ENCODE peak calls at places on chromosome 14, in seven cellular contexts. G, Q, X, F, N, W and U are unnamed samples.
A peak's percentile ranks its signal among the peaks of the same experiment; 100 is the strongest.

GRCh38 chr14:22047105-22047504 is 373.5 kb upstream of the OR4E1 start:
- DNase-seq in N (no peak), X (peak; percentile 43), F (peak; percentile 61), Q (no peak), G (no peak), W (peak; percentile 4), U (peak; percentile 46)

GRCh38 chr14:74510211-74510931 is 16.8 kb downstream of the ISCA2 start:
- DNase-seq in Q (peak; percentile 31), N (no peak), W (peak; percentile 13), G (peak; percentile 67), F (no peak), X (no peak), U (peak; percentile 47)

GRCh38 chr14:44942436-44942835 is 19.3 kb downstream of the KLHL28 start:
- DNase-seq in Q (no peak), F (no peak), G (no peak), N (no peak), X (no peak), W (no peak), U (no peak)

GRCh38 chr14:32225378-32225920 is 22.4 kb upstream of the RNU6-8 start:
- DNase-seq in X (no peak), G (no peak), F (peak; percentile 61), W (no peak), N (no peak), Q (no peak), U (no peak)

GRCh38 chr14:96902004-96902403 is 104.8 kb downstream of the VRK1 start:
- DNase-seq in G (no peak), Q (no peak), W (no peak), F (no peak), X (no peak), N (no peak), U (no peak)

GRCh38 chr14:90274808-90275454 is 18.6 kb downstream of the PSMC1 start:
- DNase-seq in F (no peak), Q (peak; percentile 56), N (no peak), G (peak; percentile 78), X (no peak), W (no peak), U (no peak)

GRCh38 chr14:64220466-64220865 is 73.7 kb downstream of the ESR2 start:
- DNase-seq in W (no peak), G (no peak), F (no peak), N (no peak), Q (no peak), X (no peak), U (no peak)

GRCh38 chr14:79510659-79511058 is 700.6 kb downstream of the DIO2 start:
- DNase-seq in N (no peak), X (no peak), F (no peak), W (peak; percentile 56), G (peak; percentile 65), Q (peak; percentile 80), U (no peak)

GRCh38 chr14:67335781-67336180 is 23.8 kb downstream of the ATP6V1D start:
- DNase-seq in N (no peak), X (no peak), Q (peak; percentile 22), W (peak; percentile 42), F (peak; percentile 55), G (peak; percentile 27), U (no peak)

GRCh38 chr14:100271247-100271939 is 32.4 kb downstream of the YY1 start:
- DNase-seq in N (no peak), Q (peak; percentile 21), W (peak; percentile 62), F (peak; percentile 40), G (no peak), X (no peak), U (no peak)

GRCh38 chr14:21505009-21505553 is 6.1 kb downstream of the METTL3 start:
- DNase-seq in N (no peak), X (no peak), W (no peak), G (no peak), Q (peak; percentile 37), F (no peak), U (no peak)

GRCh38 chr14:36767603-36768281 is 106.1 kb downstream of the PAX9 start:
- DNase-seq in G (no peak), N (no peak), Q (no peak), W (peak; percentile 10), F (peak; percentile 97), X (no peak), U (no peak)

GRCh38 chr14:104732931-104733681 is 9.1 kb downstream of the ADSS1 start:
- DNase-seq in F (no peak), W (no peak), X (no peak), N (no peak), G (no peak), Q (no peak), U (no peak)

GRCh38 chr14:21428930-21429329 is 27.0 kb downstream of the CHD8 start:
- DNase-seq in X (no peak), N (no peak), F (no peak), Q (no peak), G (no peak), W (no peak), U (no peak)

GRCh38 chr14:22390824-22391461 is 198.1 kb downstream of the DAD1 start:
- DNase-seq in X (no peak), Q (no peak), W (peak; percentile 56), N (no peak), F (no peak), G (no peak), U (no peak)

GRCh38 chr14:96362071-96362964 is 823 bp downstream of the ATG2B start:
- DNase-seq in F (peak; percentile 61), Q (peak; percentile 66), N (no peak), X (no peak), W (peak; percentile 75), G (peak; percentile 30), U (no peak)

GRCh38 chr14:67622675-67623074 is 3.0 kb downstream of the ARG2 start:
- DNase-seq in W (peak; percentile 20), Q (peak; percentile 94), G (peak; percentile 85), F (peak; percentile 97), X (peak; percentile 29), N (no peak), U (peak; percentile 73)

GRCh38 chr14:24117179-24117578 is 2.4 kb upstream of the NRL start:
- DNase-seq in Q (no peak), G (no peak), F (no peak), W (no peak), X (no peak), N (no peak), U (no peak)
- H2BK120ac ChIP-seq in Q (no peak overlapping the region), G (no peak overlapping the region), F (no peak overlapping the region), W (no peak overlapping the region), X (no peak overlapping the region), N (no peak overlapping the region), U (no peak overlapping the region)

GRCh38 chr14:70924521-70924920 is 17.3 kb downstream of the PCNX1 start:
- DNase-seq in F (no peak), Q (no peak), N (no peak), X (no peak), G (no peak), W (no peak), U (no peak)
- H2BK120ac ChIP-seq in F (no peak overlapping the region), Q (no peak overlapping the region), N (no peak overlapping the region), X (no peak overlapping the region), G (no peak overlapping the region), W (no peak overlapping the region), U (no peak overlapping the region)

DNA sequence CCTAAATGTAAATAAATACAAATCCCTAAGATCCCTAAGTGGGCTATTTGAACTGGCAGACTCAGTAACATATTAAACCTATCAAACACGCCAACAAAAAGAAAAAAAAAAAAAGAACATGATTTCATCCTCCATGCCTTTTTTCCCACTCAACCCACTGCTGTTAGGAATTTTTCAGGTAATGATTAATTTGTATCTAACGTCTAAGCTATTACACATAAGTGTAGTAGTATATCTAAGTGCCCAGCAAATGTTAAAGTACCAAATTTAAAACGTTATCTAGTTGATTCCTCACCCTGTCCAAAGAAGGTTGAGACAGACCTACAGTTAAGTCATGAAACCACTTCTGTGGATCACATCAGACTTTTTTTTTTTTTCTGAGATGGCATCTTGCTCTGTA is 16.4 kb upstream of the ARID4A start:
- DNase-seq in W (no peak), Q (no peak), N (no peak), F (no peak), X (no peak), G (no peak), U (no peak)
- H2BK120ac ChIP-seq in W (no peak overlapping the region), Q (no peak overlapping the region), N (no peak overlapping the region), F (no peak overlapping the region), X (no peak overlapping the region), G (peak overlapping the region; percentile 7), U (no peak overlapping the region)

GRCh38 chr14:101397206-101397605 is 164.1 kb upstream of the DIO3 start:
- DNase-seq in F (no peak), X (no peak), Q (no peak), W (no peak), N (no peak), G (no peak), U (no peak)

GRCh38 chr14:101398011-101398410 is 163.3 kb upstream of the DIO3 start:
- DNase-seq in N (no peak), X (no peak), Q (no peak), W (no peak), G (no peak), F (peak; percentile 31), U (no peak)

GRCh38 chr14:101400815-101401214 is 160.5 kb upstream of the DIO3 start:
- DNase-seq in Q (no peak), N (no peak), F (peak; percentile 56), X (no peak), W (peak; percentile 7), G (peak; percentile 30), U (no peak)

GRCh38 chr14:101402936-101403660 is 158.2 kb upstream of the DIO3 start:
- DNase-seq in W (no peak), F (no peak), X (no peak), G (no peak), Q (no peak), N (no peak), U (no peak)

GRCh38 chr14:101399737-101400517 is 161.4 kb upstream of the DIO3 start:
- DNase-seq in N (no peak), G (no peak), Q (no peak), X (no peak), F (no peak), W (no peak), U (no peak)
- H2BK120ac ChIP-seq in N (no peak overlapping the region), G (no peak overlapping the region), Q (no peak overlapping the region), X (no peak overlapping the region), F (no peak overlapping the region), W (peak overlapping the region; percentile 82), U (no peak overlapping the region)